ENCODE peak calls at places on chromosomes 2 and 18, in four cellular contexts. One of them, this sample, is unnamed.

GRCh38 chr18:44067201-44067600 is 613.5 kb upstream of the SETBP1 start:
- DNase-seq in K562: no peak
- DNase-seq in IMR-90: no peak
- DNase-seq in H1: no peak
- DNase-seq in this sample: no peak

GRCh38 chr2:223920109-223920508 is 25.0 kb downstream of the WDFY1 start:
- DNase-seq in K562: no peak
- DNase-seq in IMR-90: no peak
- DNase-seq in H1: no peak
- DNase-seq in this sample: no peak

GRCh38 chr2:62705007-62705829 is at the start of gene EHBP1:
- DNase-seq in K562: peak
- DNase-seq in IMR-90: peak
- DNase-seq in H1: peak
- DNase-seq in this sample: peak

GRCh38 chr2:157497603-157498314 is 53.9 kb upstream of the CYTIP start:
- DNase-seq in K562: peak
- DNase-seq in IMR-90: peak
- DNase-seq in H1: no peak
- DNase-seq in this sample: no peak

GRCh38 chr2:240786355-240786841 is 33.6 kb downstream of the KIF1A start:
- DNase-seq in K562: no peak
- DNase-seq in IMR-90: no peak
- DNase-seq in H1: no peak
- DNase-seq in this sample: no peak

GRCh38 chr2:129908721-129909373 is 70.6 kb upstream of the RAB6C start:
- DNase-seq in K562: no peak
- DNase-seq in IMR-90: no peak
- DNase-seq in H1: peak
- DNase-seq in this sample: no peak

GRCh38 chr2:64975232-64975791 is 13.9 kb upstream of the SLC1A4 start:
- DNase-seq in K562: no peak
- DNase-seq in IMR-90: peak
- DNase-seq in H1: no peak
- DNase-seq in this sample: no peak

GRCh38 chr2:65788556-65788955 is 356.2 kb upstream of the SPRED2 start:
- DNase-seq in K562: peak
- DNase-seq in IMR-90: no peak
- DNase-seq in H1: no peak
- DNase-seq in this sample: no peak

GRCh38 chr2:208074610-208075356 is 49.5 kb upstream of the PLEKHM3 start:
- DNase-seq in K562: no peak
- DNase-seq in IMR-90: no peak
- DNase-seq in H1: no peak
- DNase-seq in this sample: no peak

GRCh38 chr2:120483355-120483754 is 137.4 kb downstream of the INHBB start:
- DNase-seq in K562: no peak
- DNase-seq in IMR-90: no peak
- DNase-seq in H1: no peak
- DNase-seq in this sample: no peak

GRCh38 chr2:61210332-61210981 is 48.5 kb downstream of the C2orf74 start:
- DNase-seq in K562: no peak
- DNase-seq in IMR-90: peak
- DNase-seq in H1: no peak
- DNase-seq in this sample: no peak

GRCh38 chr2:229695971-229696370 is 18.4 kb downstream of the DNER start:
- DNase-seq in K562: no peak
- DNase-seq in IMR-90: no peak
- DNase-seq in H1: no peak
- DNase-seq in this sample: no peak

GRCh38 chr18:9422816-9423519 is 52.3 kb upstream of the RALBP1 start:
- DNase-seq in K562: no peak
- DNase-seq in IMR-90: no peak
- DNase-seq in H1: no peak
- DNase-seq in this sample: no peak

GRCh38 chr18:59054892-59055291 is 84.8 kb upstream of the SEC11C start:
- DNase-seq in K562: no peak
- DNase-seq in IMR-90: no peak
- DNase-seq in H1: no peak
- DNase-seq in this sample: no peak

GRCh38 chr18:63997041-63997440 is 27.2 kb downstream of the SERPINB8 start:
- DNase-seq in K562: no peak
- DNase-seq in IMR-90: no peak
- DNase-seq in H1: no peak
- DNase-seq in this sample: no peak

GRCh38 chr2:188068093-188068492 is 223.6 kb upstream of the GULP1 start:
- DNase-seq in K562: no peak
- DNase-seq in IMR-90: peak
- DNase-seq in H1: no peak
- DNase-seq in this sample: no peak

GRCh38 chr2:20635698-20636584 is 15.0 kb downstream of the HS1BP3 start:
- DNase-seq in K562: peak
- DNase-seq in IMR-90: peak
- DNase-seq in H1: peak
- DNase-seq in this sample: no peak

GRCh38 chr18:59783138-59783537 is 85.9 kb upstream of the CCBE1 start:
- DNase-seq in K562: peak
- DNase-seq in IMR-90: peak
- DNase-seq in H1: peak
- DNase-seq in this sample: peak

GRCh38 chr2:64643838-64644219 is 9.9 kb downstream of the SERTAD2 start:
- DNase-seq in K562: no peak
- DNase-seq in IMR-90: no peak
- DNase-seq in H1: no peak
- DNase-seq in this sample: no peak

GRCh38 chr2:237459226-237459625 is 27.8 kb upstream of the MLPH start:
- DNase-seq in K562: no peak
- DNase-seq in IMR-90: no peak
- DNase-seq in H1: no peak
- DNase-seq in this sample: no peak

GRCh38 chr2:241994086-241994485 is 124.6 kb downstream of the RTP5 start:
- DNase-seq in K562: no peak
- DNase-seq in IMR-90: no peak
- DNase-seq in H1: no peak
- DNase-seq in this sample: no peak

GRCh38 chr2:142599504-142599903 is 278.0 kb upstream of the KYNU start:
- DNase-seq in K562: no peak
- DNase-seq in IMR-90: no peak
- DNase-seq in H1: no peak
- DNase-seq in this sample: no peak

GRCh38 chr2:113922335-113922734 is 32.4 kb downstream of the ACTR3 start:
- DNase-seq in K562: no peak
- DNase-seq in IMR-90: no peak
- DNase-seq in H1: no peak
- DNase-seq in this sample: no peak

GRCh38 chr2:240239325-240239724 is 98.9 kb upstream of the OTOS start:
- DNase-seq in K562: no peak
- DNase-seq in IMR-90: no peak
- DNase-seq in H1: no peak
- DNase-seq in this sample: no peak

GRCh38 chr2:36427790-36428243 is 72.2 kb downstream of the CRIM1 start:
- DNase-seq in K562: no peak
- DNase-seq in IMR-90: peak
- DNase-seq in H1: no peak
- DNase-seq in this sample: no peak

GRCh38 chr18:47915930-47916329 is 14.5 kb downstream of the SMAD2 start:
- DNase-seq in K562: no peak
- DNase-seq in IMR-90: no peak
- DNase-seq in H1: no peak
- DNase-seq in this sample: no peak

GRCh38 chr18:28287146-28287545 is 110.2 kb upstream of the CDH2 start:
- DNase-seq in K562: no peak
- DNase-seq in IMR-90: no peak
- DNase-seq in H1: no peak
- DNase-seq in this sample: no peak

GRCh38 chr2:149365826-149366583 is 35.6 kb downstream of the LYPD6 start:
- DNase-seq in K562: no peak
- DNase-seq in IMR-90: peak
- DNase-seq in H1: no peak
- DNase-seq in this sample: no peak

GRCh38 chr2:219844756-219845155 is 217.3 kb downstream of the SLC4A3 start:
- DNase-seq in K562: no peak
- DNase-seq in IMR-90: no peak
- DNase-seq in H1: no peak
- DNase-seq in this sample: peak

GRCh38 chr2:78260861-78261260 is 738.7 kb upstream of the LRRTM4 start:
- DNase-seq in K562: no peak
- DNase-seq in IMR-90: no peak
- DNase-seq in H1: no peak
- DNase-seq in this sample: no peak

GRCh38 chr18:26386421-26386820 is 160.2 kb downstream of the TAF4B start:
- DNase-seq in K562: no peak
- DNase-seq in IMR-90: no peak
- DNase-seq in H1: no peak
- DNase-seq in this sample: no peak

GRCh38 chr2:138818479-138818878 is 38.3 kb upstream of the NXPH2 start:
- DNase-seq in K562: no peak
- DNase-seq in IMR-90: no peak
- DNase-seq in H1: no peak
- DNase-seq in this sample: no peak

GRCh38 chr2:26691140-26691539 is 1.4 kb upstream of the KCNK3 start:
- DNase-seq in K562: no peak
- DNase-seq in IMR-90: no peak
- DNase-seq in H1: no peak
- DNase-seq in this sample: no peak
- TF ChIP-seq CHD1 in K562: no peak
- TF ChIP-seq CHD1 in IMR-90: no peak
- TF ChIP-seq CHD1 in H1: no peak
- TF ChIP-seq CHD1 in this sample: no peak

GRCh38 chr2:235766206-235766794 is 272.5 kb downstream of the AGAP1 start:
- DNase-seq in K562: peak
- DNase-seq in IMR-90: peak
- DNase-seq in H1: peak
- DNase-seq in this sample: no peak

GRCh38 chr2:235769046-235769445 is 275.2 kb downstream of the AGAP1 start:
- DNase-seq in K562: no peak
- DNase-seq in IMR-90: no peak
- DNase-seq in H1: no peak
- DNase-seq in this sample: no peak

GRCh38 chr2:235770909-235771820 is 277.3 kb downstream of the AGAP1 start:
- DNase-seq in K562: no peak
- DNase-seq in IMR-90: no peak
- DNase-seq in H1: no peak
- DNase-seq in this sample: no peak

GRCh38 chr2:235765181-235765820 is 271.5 kb downstream of the AGAP1 start:
- DNase-seq in K562: peak
- DNase-seq in IMR-90: peak
- DNase-seq in H1: no peak
- DNase-seq in this sample: no peak

DNA sequence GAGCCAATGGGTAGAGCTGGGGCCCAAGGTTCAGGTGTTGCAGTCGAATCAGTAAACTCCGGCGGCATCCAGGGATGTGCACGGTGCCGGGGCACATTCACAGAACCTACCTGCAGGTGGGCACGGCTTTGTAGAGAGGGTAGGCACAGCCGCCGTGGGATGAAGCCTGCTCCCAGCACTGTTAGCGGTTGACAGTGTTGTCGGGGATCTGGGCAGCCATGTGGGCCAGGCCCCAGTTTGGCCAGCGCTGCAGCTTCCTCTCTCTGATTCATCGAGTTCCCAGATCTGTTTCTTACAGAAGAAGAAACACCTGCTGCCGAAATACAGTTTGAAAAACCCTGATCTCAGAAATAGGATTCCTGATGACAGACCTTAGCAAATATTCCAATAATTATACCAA is 274.8 kb downstream of the AGAP1 start:
- DNase-seq in K562: no peak
- DNase-seq in IMR-90: peak
- DNase-seq in H1: no peak
- DNase-seq in this sample: no peak
- TF ChIP-seq CHD1 in K562: no peak
- TF ChIP-seq CHD1 in IMR-90: no peak
- TF ChIP-seq CHD1 in H1: no peak
- TF ChIP-seq CHD1 in this sample: no peak

DNA sequence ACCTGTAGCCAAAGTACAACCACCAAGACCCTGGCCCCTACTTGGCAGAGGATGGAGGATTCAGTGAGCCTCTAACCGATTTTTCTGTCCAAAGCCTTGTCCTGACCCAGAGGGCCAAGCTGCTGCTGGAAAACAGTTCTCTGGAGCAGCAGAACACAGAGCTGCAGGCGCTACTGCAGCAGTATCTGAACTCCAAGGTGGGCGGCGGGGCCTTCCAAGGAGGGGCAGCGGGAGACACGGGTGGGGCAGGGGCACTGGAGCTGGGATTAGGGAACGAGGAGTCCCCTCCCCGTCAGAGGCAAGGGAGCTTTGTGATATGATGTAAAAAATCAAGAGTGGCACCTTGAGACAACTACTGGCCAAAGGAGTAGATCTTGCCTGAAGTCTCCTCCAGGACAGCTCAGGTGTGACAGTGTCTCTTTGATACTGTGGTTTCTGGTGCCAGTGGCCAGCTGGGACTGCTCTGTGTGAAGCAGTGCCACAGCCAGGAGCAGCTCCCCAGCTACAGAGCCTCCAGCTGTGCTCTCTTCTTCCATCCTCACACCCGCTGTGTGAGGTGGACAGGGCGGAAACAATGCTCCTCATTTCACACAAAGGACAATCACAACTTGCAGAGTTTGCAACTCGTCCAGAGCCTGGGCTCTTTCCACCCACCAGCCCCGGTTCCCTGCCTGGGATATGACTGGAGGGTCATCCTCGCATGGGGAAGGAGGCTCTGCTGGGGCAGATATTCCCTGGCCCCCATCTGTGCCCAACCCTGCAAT is 22.7 kb downstream of the OTOF start:
- DNase-seq in K562: no peak
- DNase-seq in IMR-90: no peak
- DNase-seq in H1: peak
- DNase-seq in this sample: no peak
- TF ChIP-seq CHD1 in K562: no peak
- TF ChIP-seq CHD1 in IMR-90: no peak
- TF ChIP-seq CHD1 in H1: no peak
- TF ChIP-seq CHD1 in this sample: no peak

GRCh38 chr18:49988733-49989132 is 175.4 kb upstream of the ACAA2 start:
- DNase-seq in K562: no peak
- DNase-seq in IMR-90: no peak
- DNase-seq in H1: no peak
- DNase-seq in this sample: no peak
- TF ChIP-seq CHD1 in K562: no peak
- TF ChIP-seq CHD1 in IMR-90: no peak
- TF ChIP-seq CHD1 in H1: no peak
- TF ChIP-seq CHD1 in this sample: no peak

GRCh38 chr2:216636570-216637450 is 3.6 kb downstream of the IGFBP2 start:
- DNase-seq in K562: peak
- DNase-seq in IMR-90: peak
- DNase-seq in H1: peak
- DNase-seq in this sample: no peak

GRCh38 chr2:216635171-216635570 is 2.0 kb downstream of the IGFBP2 start:
- DNase-seq in K562: no peak
- DNase-seq in IMR-90: no peak
- DNase-seq in H1: no peak
- DNase-seq in this sample: no peak

GRCh38 chr2:216637472-216637871 is 4.3 kb downstream of the IGFBP2 start:
- DNase-seq in K562: no peak
- DNase-seq in IMR-90: no peak
- DNase-seq in H1: no peak
- DNase-seq in this sample: no peak

GRCh38 chr2:216634317-216635148 is 1.3 kb downstream of the IGFBP2 start:
- DNase-seq in K562: no peak
- DNase-seq in IMR-90: no peak
- DNase-seq in H1: no peak
- DNase-seq in this sample: no peak

GRCh38 chr2:216635701-216636541 is 2.7 kb downstream of the IGFBP2 start:
- DNase-seq in K562: no peak
- DNase-seq in IMR-90: no peak
- DNase-seq in H1: peak
- DNase-seq in this sample: no peak
- TF ChIP-seq CHD1 in K562: no peak
- TF ChIP-seq CHD1 in IMR-90: no peak
- TF ChIP-seq CHD1 in H1: no peak
- TF ChIP-seq CHD1 in this sample: no peak

This sample was measured in GM12878.